ENCODE peak calls at places on chromosome 5, in ten cellular contexts. I is A549; K is ELR; G is occipital lobe; U is NAMALWA; C is NCI-H345; S is activated T-cell treated with anti-CD3 and anti-CD28 coated beads, Interleukin-2, amount 50 U/mL, for 72 hours; N is activated CD8-positive, alpha-beta memory T cell treated with anti-CD3 and anti-CD28 coated beads for 4 hours; W is HuH-7; V is NCI-H510A treated with DMSO at 0.1 percent for 48 hours. A is an unnamed sample.

GRCh38 chr5:131628990-131629389 is 6.0 kb downstream of the RAPGEF6 start:
- DNase-seq in I (no peak), K (peak; percentile 82), G (no peak), U (no peak), C (no peak), S (no peak), N (no peak), W (no peak), V (no peak), A (no peak)

GRCh38 chr5:179162351-179163235 is 102.4 kb downstream of the ZNF354C start:
- DNase-seq in I (no peak), K (no peak), G (no peak), U (no peak), C (no peak), S (no peak), N (no peak), W (no peak), V (no peak), A (no peak)

GRCh38 chr5:7872517-7873149 is 3.7 kb downstream of the MTRR start:
- DNase-seq in I (no peak), K (no peak), G (no peak), U (no peak), C (no peak), S (no peak), N (no peak), W (no peak), V (no peak), A (no peak)

GRCh38 chr5:174446446-174446845 is 277.9 kb upstream of the MSX2 start:
- DNase-seq in I (no peak), K (no peak), G (no peak), U (no peak), C (no peak), S (no peak), N (no peak), W (no peak), V (no peak), A (no peak)

GRCh38 chr5:54742417-54742889 is 224.9 kb downstream of the SNX18 start:
- DNase-seq in I (peak; percentile 19), K (peak; percentile 90), G (no peak), U (no peak), C (no peak), S (no peak), N (no peak), W (no peak), V (no peak), A (peak; percentile 48)

GRCh38 chr5:6158974-6159863 is 219.1 kb downstream of the MED10 start:
- DNase-seq in I (peak; percentile 75), K (peak; percentile 97), G (no peak), U (no peak), C (peak; percentile 53), S (no peak), N (no peak), W (no peak), V (peak; percentile 95), A (no peak)

GRCh38 chr5:14155075-14155474 is 11.9 kb downstream of the TRIO start:
- DNase-seq in I (no peak), K (no peak), G (no peak), U (peak; percentile 77), C (no peak), S (no peak), N (no peak), W (no peak), V (no peak), A (no peak)

GRCh38 chr5:110179291-110179690 is 489.6 kb downstream of the MAN2A1 start:
- DNase-seq in I (no peak), K (no peak), G (no peak), U (no peak), C (no peak), S (no peak), N (no peak), W (no peak), V (no peak), A (no peak)

GRCh38 chr5:142548739-142549275 is 137.1 kb downstream of the FGF1 start:
- DNase-seq in I (peak; percentile 79), K (peak; percentile 97), G (peak; percentile 41), U (peak; percentile 45), C (peak; percentile 88), S (peak; percentile 23), N (no peak), W (peak; percentile 85), V (peak; percentile 83), A (peak; percentile 70)

A was measured in mucosa of gallbladder.